ENCODE peak calls at places on chromosomes 13 and 19, in six cellular contexts. One of them, this sample, is unnamed.

GRCh38 chr13:49594576-49594975 is 9.2 kb upstream of the RCBTB1 start:
- DNase-seq in mucosa of gallbladder: no peak
- DNase-seq in aorta: no peak
- DNase-seq in NCI-H1105: no peak
- DNase-seq in stimulated activated CD4-positive, alpha-beta T cell treated with anti-CD3 and anti-CD28 coated beads, Interleukin-4, amount 100 ng/mL, for 1 hour: no peak
- DNase-seq in ascending aorta: no peak
- DNase-seq in this sample: no peak

GRCh38 chr19:17770613-17771012 is 19.3 kb downstream of the FCHO1 start:
- DNase-seq in mucosa of gallbladder: no peak
- DNase-seq in aorta: no peak
- DNase-seq in NCI-H1105: no peak
- DNase-seq in stimulated activated CD4-positive, alpha-beta T cell treated with anti-CD3 and anti-CD28 coated beads, Interleukin-4, amount 100 ng/mL, for 1 hour: no peak
- DNase-seq in ascending aorta: no peak
- DNase-seq in this sample: no peak

GRCh38 chr19:18156841-18157464 is 4.0 kb downstream of the PIK3R2 start:
- DNase-seq in mucosa of gallbladder: peak
- DNase-seq in aorta: peak
- DNase-seq in NCI-H1105: peak
- DNase-seq in stimulated activated CD4-positive, alpha-beta T cell treated with anti-CD3 and anti-CD28 coated beads, Interleukin-4, amount 100 ng/mL, for 1 hour: no peak
- DNase-seq in ascending aorta: peak
- DNase-seq in this sample: no peak

GRCh38 chr19:1256646-1257474 is 8.5 kb downstream of the MIDN start:
- DNase-seq in mucosa of gallbladder: no peak
- DNase-seq in aorta: no peak
- DNase-seq in NCI-H1105: no peak
- DNase-seq in stimulated activated CD4-positive, alpha-beta T cell treated with anti-CD3 and anti-CD28 coated beads, Interleukin-4, amount 100 ng/mL, for 1 hour: no peak
- DNase-seq in ascending aorta: no peak
- DNase-seq in this sample: no peak

GRCh38 chr13:43023244-43023931 is at the start of gene DNAJC15:
- DNase-seq in mucosa of gallbladder: peak
- DNase-seq in aorta: peak
- DNase-seq in NCI-H1105: no peak
- DNase-seq in stimulated activated CD4-positive, alpha-beta T cell treated with anti-CD3 and anti-CD28 coated beads, Interleukin-4, amount 100 ng/mL, for 1 hour: peak
- DNase-seq in ascending aorta: peak
- DNase-seq in this sample: peak

GRCh38 chr13:26449063-26449848 is 108.2 kb upstream of the WASF3 start:
- DNase-seq in mucosa of gallbladder: no peak
- DNase-seq in aorta: no peak
- DNase-seq in NCI-H1105: no peak
- DNase-seq in stimulated activated CD4-positive, alpha-beta T cell treated with anti-CD3 and anti-CD28 coated beads, Interleukin-4, amount 100 ng/mL, for 1 hour: no peak
- DNase-seq in ascending aorta: no peak
- DNase-seq in this sample: no peak

GRCh38 chr19:18809149-18809978 is 18.3 kb upstream of the COMP start:
- DNase-seq in mucosa of gallbladder: peak
- DNase-seq in aorta: peak
- DNase-seq in NCI-H1105: no peak
- DNase-seq in stimulated activated CD4-positive, alpha-beta T cell treated with anti-CD3 and anti-CD28 coated beads, Interleukin-4, amount 100 ng/mL, for 1 hour: no peak
- DNase-seq in ascending aorta: peak
- DNase-seq in this sample: no peak

GRCh38 chr13:100131863-100132574 is 43.1 kb downstream of the PCCA start:
- DNase-seq in mucosa of gallbladder: no peak
- DNase-seq in aorta: no peak
- DNase-seq in NCI-H1105: no peak
- DNase-seq in stimulated activated CD4-positive, alpha-beta T cell treated with anti-CD3 and anti-CD28 coated beads, Interleukin-4, amount 100 ng/mL, for 1 hour: peak
- DNase-seq in ascending aorta: no peak
- DNase-seq in this sample: no peak

GRCh38 chr13:112657850-112658445 is 31.9 kb upstream of the ATP11A start:
- DNase-seq in mucosa of gallbladder: peak
- DNase-seq in aorta: no peak
- DNase-seq in NCI-H1105: no peak
- DNase-seq in stimulated activated CD4-positive, alpha-beta T cell treated with anti-CD3 and anti-CD28 coated beads, Interleukin-4, amount 100 ng/mL, for 1 hour: no peak
- DNase-seq in ascending aorta: no peak
- DNase-seq in this sample: no peak

GRCh38 chr19:2983351-2984195 is 6.2 kb downstream of the TLE6 start:
- DNase-seq in mucosa of gallbladder: no peak
- DNase-seq in aorta: no peak
- DNase-seq in NCI-H1105: peak
- DNase-seq in stimulated activated CD4-positive, alpha-beta T cell treated with anti-CD3 and anti-CD28 coated beads, Interleukin-4, amount 100 ng/mL, for 1 hour: no peak
- DNase-seq in ascending aorta: peak
- DNase-seq in this sample: no peak

GRCh38 chr13:80586356-80586755 is 245.4 kb upstream of the SPRY2 start:
- DNase-seq in mucosa of gallbladder: no peak
- DNase-seq in aorta: no peak
- DNase-seq in NCI-H1105: no peak
- DNase-seq in stimulated activated CD4-positive, alpha-beta T cell treated with anti-CD3 and anti-CD28 coated beads, Interleukin-4, amount 100 ng/mL, for 1 hour: no peak
- DNase-seq in ascending aorta: no peak
- DNase-seq in this sample: no peak

This sample was measured in cerebellar nuclear complex.